ENCODE peak calls at places on chromosomes 7 and 10, in ten cellular contexts. M is HCT116; Z is GM12878; Y is H7; T is heart right ventricle; U is aorta; H is neural progenitor cell; C is vagina; E is thoracic aorta; P is CD8-positive, alpha-beta T cell. L is an unnamed sample.

GRCh38 chr7:13639416-13639815 is 350.1 kb downstream of the ETV1 start:
- DNase-seq in M (no peak), Z (no peak), Y (no peak), T (no peak), U (no peak), H (no peak), C (no peak), E (no peak), P (no peak), L (no peak)

GRCh38 chr7:47571355-47572100 is 10.4 kb downstream of the TNS3 start:
- DNase-seq in M (no peak), Z (no peak), Y (no peak), T (peak; percentile 76), U (peak; percentile 91), H (no peak), C (no peak), E (peak; percentile 63), P (no peak), L (peak; percentile 84)

GRCh38 chr10:72316748-72317435 is 37.8 kb downstream of the DNAJB12 start:
- DNase-seq in M (no peak), Z (no peak), Y (no peak), T (peak; percentile 77), U (no peak), H (no peak), C (no peak), E (no peak), P (peak; percentile 64), L (peak; percentile 85)

GRCh38 chr7:4951903-4952636 is 6.9 kb downstream of the MMD2 start:
- DNase-seq in M (no peak), Z (peak; percentile 13), Y (peak; percentile 78), T (no peak), U (no peak), H (peak; percentile 65), C (no peak), E (no peak), P (no peak), L (no peak)

GRCh38 chr7:108055541-108056135 is 52.7 kb upstream of the LAMB1 start:
- DNase-seq in M (no peak), Z (no peak), Y (no peak), T (no peak), U (no peak), H (peak; percentile 3), C (no peak), E (no peak), P (no peak), L (no peak)

GRCh38 chr10:35739998-35740397 is 97.9 kb upstream of the FZD8 start:
- DNase-seq in M (no peak), Z (no peak), Y (no peak), T (no peak), U (no peak), H (no peak), C (no peak), E (no peak), P (no peak), L (no peak)

GRCh38 chr10:10418397-10418796 is 599.3 kb upstream of the CELF2 start:
- DNase-seq in M (no peak), Z (peak; percentile 15), Y (peak; percentile 7), T (no peak), U (no peak), H (no peak), C (no peak), E (no peak), P (no peak), L (no peak)

GRCh38 chr7:157557263-157557662 is 220.5 kb downstream of the DNAJB6 start:
- DNase-seq in M (no peak), Z (no peak), Y (no peak), T (no peak), U (peak; percentile 9), H (no peak), C (no peak), E (no peak), P (no peak), L (peak; percentile 19)

GRCh38 chr10:58781873-58782488 is 269.3 kb downstream of the BICC1 start:
- DNase-seq in M (peak; percentile 47), Z (peak; percentile 8), Y (peak; percentile 25), T (no peak), U (no peak), H (peak; percentile 56), C (no peak), E (no peak), P (no peak), L (no peak)

GRCh38 chr10:29881336-29881751 is 178.0 kb downstream of the JCAD start:
- DNase-seq in M (no peak), Z (no peak), Y (no peak), T (peak; percentile 28), U (no peak), H (no peak), C (no peak), E (peak; percentile 36), P (no peak), L (peak; percentile 74)
- H3K27me3 ChIP-seq in M (no peaks in the 10 kb centered on the region), Z (peaks cover 6% of the 10 kb centered on the region), Y (no peaks in the 10 kb centered on the region), T (no peaks in the 10 kb centered on the region), U (no peaks in the 10 kb centered on the region), H (no peaks in the 10 kb centered on the region), C (no peaks in the 10 kb centered on the region), E (no peaks in the 10 kb centered on the region), P (no peaks in the 10 kb centered on the region), L (no peaks in the 10 kb centered on the region)

DNA sequence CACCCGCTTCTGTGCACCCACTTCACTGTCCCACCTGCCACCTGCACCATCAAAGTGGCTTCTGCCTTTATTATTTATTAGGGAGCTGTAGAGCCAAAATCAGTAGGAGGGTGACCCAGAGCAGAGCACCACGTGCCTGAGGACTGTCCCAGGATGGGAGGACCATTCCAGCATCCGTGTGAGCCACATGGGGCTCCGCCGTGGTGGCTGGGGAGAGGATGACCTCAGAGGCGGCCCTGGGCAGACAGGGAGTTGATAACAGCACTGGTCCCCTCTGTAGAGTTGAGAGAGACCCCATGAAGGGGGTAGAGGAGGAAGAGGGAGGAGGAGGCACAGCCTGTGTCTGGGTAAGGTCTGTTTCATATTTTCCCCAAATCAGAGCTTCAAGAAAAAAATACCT is 8.7 kb upstream of the DPYSL4 start:
- DNase-seq in M (no peak), Z (no peak), Y (no peak), T (no peak), U (peak; percentile 53), H (no peak), C (no peak), E (no peak), P (no peak), L (no peak)
- H3K27me3 ChIP-seq in M (peaks cover 10% of the 10 kb centered on the region), Z (no peaks in the 10 kb centered on the region), Y (peaks cover 2% of the 10 kb centered on the region), T (no peaks in the 10 kb centered on the region), U (no peaks in the 10 kb centered on the region), H (peaks cover 65% of the 10 kb centered on the region), C (no peaks in the 10 kb centered on the region), E (no peaks in the 10 kb centered on the region), P (peaks cover 18% of the 10 kb centered on the region), L (peaks cover 15% of the 10 kb centered on the region)

GRCh38 chr10:124093076-124093773 is at the start of gene CHST15:
- DNase-seq in M (peak; percentile 74), Z (no peak), Y (peak; percentile 91), T (peak; percentile 47), U (peak; percentile 87), H (peak; percentile 87), C (no peak), E (no peak), P (no peak), L (peak; percentile 89)

GRCh38 chr10:124090630-124091209 is 2.7 kb downstream of the CHST15 start:
- DNase-seq in M (no peak), Z (no peak), Y (no peak), T (no peak), U (peak; percentile 57), H (no peak), C (no peak), E (no peak), P (no peak), L (no peak)

GRCh38 chr10:124089859-124090258 is 3.5 kb downstream of the CHST15 start:
- DNase-seq in M (no peak), Z (no peak), Y (no peak), T (no peak), U (no peak), H (no peak), C (no peak), E (no peak), P (no peak), L (peak; percentile 63)

GRCh38 chr10:124092270-124093075 is 925 bp downstream of the CHST15 start:
- DNase-seq in M (no peak), Z (no peak), Y (peak; percentile 95), T (peak; percentile 66), U (peak; percentile 89), H (peak; percentile 87), C (no peak), E (no peak), P (no peak), L (peak; percentile 87)

DNA sequence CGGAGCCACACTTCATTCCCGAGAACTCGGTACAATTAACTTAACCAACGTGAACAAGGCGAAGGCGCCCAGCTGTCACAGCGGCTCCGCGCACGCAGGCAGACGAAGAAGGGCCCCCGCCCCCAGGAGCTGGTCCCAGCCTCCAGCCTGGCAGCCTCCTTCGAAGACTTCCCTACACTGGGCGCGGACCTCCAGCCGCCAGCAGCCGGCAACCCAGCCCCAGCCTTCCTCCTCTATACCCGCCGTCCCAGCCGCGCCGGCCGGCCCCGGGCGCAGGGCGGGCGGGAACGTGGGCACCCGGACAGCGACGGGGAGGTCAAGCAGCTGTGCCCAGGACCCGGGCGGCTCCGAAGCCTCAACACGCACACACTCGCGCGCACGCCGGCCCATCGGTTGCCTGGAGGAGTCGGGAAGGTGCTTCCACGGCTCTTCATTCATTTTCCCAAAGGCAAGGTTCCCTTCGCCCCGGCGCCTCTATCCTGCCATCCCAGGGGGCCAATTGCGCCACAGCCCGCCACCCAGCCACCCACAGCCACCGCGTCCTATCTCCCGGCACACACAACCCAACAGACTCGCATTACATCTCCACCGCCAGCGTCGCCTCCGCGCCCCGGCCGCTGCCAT is 1.6 kb downstream of the CHST15 start:
- DNase-seq in M (no peak), Z (no peak), Y (peak; percentile 90), T (peak; percentile 23), U (peak; percentile 88), H (peak; percentile 62), C (no peak), E (no peak), P (no peak), L (peak; percentile 87)
- H3K27me3 ChIP-seq in M (no peaks in the 10 kb centered on the region), Z (peaks cover 19% of the 10 kb centered on the region), Y (peaks cover 21% of the 10 kb centered on the region), T (no peaks in the 10 kb centered on the region), U (no peaks in the 10 kb centered on the region), H (peaks cover 86% of the 10 kb centered on the region), C (no peaks in the 10 kb centered on the region), E (no peaks in the 10 kb centered on the region), P (peaks cover 4% of the 10 kb centered on the region), L (no peaks in the 10 kb centered on the region)

GRCh38 chr7:155529346-155529745 is 17.0 kb downstream of the CNPY1 start:
- DNase-seq in M (no peak), Z (no peak), Y (peak; percentile 12), T (no peak), U (peak; percentile 39), H (no peak), C (no peak), E (no peak), P (no peak), L (peak; percentile 29)

GRCh38 chr7:155529845-155530244 is 16.5 kb downstream of the CNPY1 start:
- DNase-seq in M (no peak), Z (no peak), Y (peak; percentile 14), T (no peak), U (peak; percentile 35), H (no peak), C (no peak), E (no peak), P (no peak), L (peak; percentile 21)

GRCh38 chr7:155526225-155526624 is 20.1 kb downstream of the CNPY1 start:
- DNase-seq in M (no peak), Z (no peak), Y (peak; percentile 26), T (no peak), U (peak; percentile 22), H (no peak), C (peak; percentile 34), E (no peak), P (no peak), L (no peak)

GRCh38 chr7:155530601-155531000 is 15.8 kb downstream of the CNPY1 start:
- DNase-seq in M (no peak), Z (no peak), Y (no peak), T (no peak), U (peak; percentile 31), H (no peak), C (no peak), E (no peak), P (no peak), L (peak; percentile 27)

GRCh38 chr7:155527664-155528063 is 18.7 kb downstream of the CNPY1 start:
- DNase-seq in M (no peak), Z (no peak), Y (no peak), T (no peak), U (peak; percentile 15), H (no peak), C (no peak), E (no peak), P (no peak), L (no peak)
- H3K27me3 ChIP-seq in M (peaks cover 6% of the 10 kb centered on the region), Z (peaks cover under 1% of the 10 kb centered on the region), Y (peaks cover 25% of the 10 kb centered on the region), T (peaks cover 10% of the 10 kb centered on the region), U (no peaks in the 10 kb centered on the region), H (peaks cover 100% of the 10 kb centered on the region), C (no peaks in the 10 kb centered on the region), E (peaks cover 7% of the 10 kb centered on the region), P (peaks cover 13% of the 10 kb centered on the region), L (peaks cover 77% of the 10 kb centered on the region)

L was measured in sigmoid colon.